ENCODE peak calls at places on chromosomes 12 and 14, in six cellular contexts. T, H, E, G, B and Y are unnamed samples.

GRCh38 chr14:52961060-52961639 is 10.3 kb upstream of the FERMT2 start:
- DNase-seq in T (peak), H (peak), E (peak), G (peak), B (peak), Y (peak)

GRCh38 chr14:68599896-68600620 is 192.8 kb downstream of the ZFP36L1 start:
- DNase-seq in T (no peak), H (no peak), E (no peak), G (no peak), B (no peak), Y (no peak)

GRCh38 chr12:30989754-30990153 is 63.2 kb downstream of the TSPAN11 start:
- DNase-seq in T (peak), H (no peak), E (peak), G (no peak), B (peak), Y (peak)

GRCh38 chr14:91378945-91379932 is 38.4 kb downstream of the CCDC88C start:
- DNase-seq in T (no peak), H (no peak), E (peak), G (no peak), B (no peak), Y (no peak)

GRCh38 chr14:103624860-103625259 is 4.2 kb upstream of the KLC1 start:
- DNase-seq in T (peak), H (peak), E (peak), G (no peak), B (no peak), Y (no peak)

GRCh38 chr14:68787235-68787727 is 5.6 kb downstream of the ZFP36L1 start:
- DNase-seq in T (peak), H (no peak), E (no peak), G (no peak), B (no peak), Y (no peak)

GRCh38 chr12:114656906-114657596 is 26.9 kb downstream of the TBX3 start:
- DNase-seq in T (no peak), H (no peak), E (peak), G (no peak), B (no peak), Y (no peak)

GRCh38 chr12:107983871-107984480 is 145.1 kb upstream of the WSCD2 start:
- DNase-seq in T (no peak), H (no peak), E (no peak), G (no peak), B (no peak), Y (no peak)

GRCh38 chr12:112813836-112814235 is 22.3 kb downstream of the RPH3A start:
- DNase-seq in T (no peak), H (no peak), E (no peak), G (no peak), B (no peak), Y (no peak)

GRCh38 chr12:32549675-32550079 is 129.4 kb upstream of the DNM1L start:
- DNase-seq in T (no peak), H (peak), E (no peak), G (no peak), B (no peak), Y (no peak)

GRCh38 chr14:92356677-92357076 is 33.7 kb downstream of the SLC24A4 start:
- DNase-seq in T (no peak), H (no peak), E (no peak), G (no peak), B (no peak), Y (no peak)

DNA sequence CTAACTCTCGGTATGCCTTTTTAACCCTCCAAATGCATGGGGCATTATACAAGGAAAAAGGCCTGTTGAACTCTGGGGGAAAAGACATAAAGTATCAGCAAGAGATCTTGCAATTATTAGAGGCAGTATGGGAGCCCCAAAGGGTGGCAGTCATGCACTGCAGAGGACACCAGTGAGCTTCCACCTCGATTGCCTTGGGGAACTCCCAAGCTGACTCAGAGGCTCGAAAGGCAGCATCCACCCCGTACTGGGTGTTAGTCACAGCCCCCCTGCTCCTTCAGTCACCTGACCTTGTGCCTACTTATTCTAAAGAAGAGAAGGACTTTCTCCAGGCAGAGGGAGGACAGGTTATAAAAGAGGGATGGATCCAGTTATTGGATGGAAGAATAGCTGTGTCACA is 781.4 kb upstream of the TMEM132C start:
- DNase-seq in T (peak), H (peak), E (no peak), G (no peak), B (no peak), Y (no peak)
- TF ChIP-seq BHLHE40 in T (no peak), H (peak), E (no peak), G (no peak), B (no peak), Y (no peak)

GRCh38 chr12:57637364-57637763 is 4.4 kb upstream of the B4GALNT1 start:
- DNase-seq in T (peak), H (no peak), E (no peak), G (no peak), B (peak), Y (no peak)

GRCh38 chr12:57638096-57638495 is 5.1 kb upstream of the B4GALNT1 start:
- DNase-seq in T (no peak), H (no peak), E (no peak), G (no peak), B (no peak), Y (no peak)

GRCh38 chr12:57641699-57642442 is 8.9 kb upstream of the B4GALNT1 start:
- DNase-seq in T (no peak), H (no peak), E (no peak), G (no peak), B (no peak), Y (no peak)

DNA sequence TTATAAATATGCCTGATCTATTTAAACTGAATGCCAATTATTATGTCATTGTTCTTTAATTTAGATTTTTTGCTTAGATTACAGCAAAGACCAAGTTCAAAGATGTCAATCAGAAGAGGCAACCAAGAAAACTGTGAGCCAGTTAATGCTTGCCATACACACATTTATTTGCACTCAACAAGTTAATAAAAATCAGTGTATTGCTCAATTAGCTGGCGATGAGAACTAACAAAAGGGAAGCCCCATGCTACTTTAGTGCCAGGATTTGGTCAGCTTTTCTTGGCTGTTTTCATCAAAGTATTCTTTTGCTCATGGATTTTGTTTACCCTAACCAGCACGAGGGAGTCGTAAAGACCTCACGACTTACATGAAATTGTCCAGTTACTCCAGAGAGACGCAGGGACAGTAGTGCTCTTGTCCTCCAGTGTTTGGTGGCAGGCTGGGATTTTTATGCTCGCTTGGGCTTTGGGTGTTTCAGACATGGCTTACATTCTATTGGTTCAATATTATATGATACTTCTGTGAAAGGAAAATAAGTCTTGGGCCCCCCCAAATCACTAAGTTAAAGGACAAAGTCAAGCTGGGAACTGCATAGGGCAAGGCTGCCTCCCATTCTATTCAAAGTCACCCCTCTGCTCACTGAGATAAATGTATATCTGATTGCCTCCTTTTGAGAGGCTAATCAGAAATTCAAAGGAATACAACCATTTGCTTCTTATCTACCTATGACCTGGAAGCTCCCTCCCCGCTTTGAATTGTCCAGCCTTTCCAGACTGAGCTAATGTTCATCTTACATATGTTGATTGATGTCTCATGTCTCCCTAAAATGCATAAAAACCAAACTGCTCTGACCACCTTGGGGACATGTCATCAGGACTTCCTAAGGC is 7.4 kb upstream of the B4GALNT1 start:
- DNase-seq in T (no peak), H (no peak), E (no peak), G (no peak), B (no peak), Y (no peak)
- TF ChIP-seq BHLHE40 in T (no peak), H (no peak), E (no peak), G (no peak), B (no peak), Y (no peak)

DNA sequence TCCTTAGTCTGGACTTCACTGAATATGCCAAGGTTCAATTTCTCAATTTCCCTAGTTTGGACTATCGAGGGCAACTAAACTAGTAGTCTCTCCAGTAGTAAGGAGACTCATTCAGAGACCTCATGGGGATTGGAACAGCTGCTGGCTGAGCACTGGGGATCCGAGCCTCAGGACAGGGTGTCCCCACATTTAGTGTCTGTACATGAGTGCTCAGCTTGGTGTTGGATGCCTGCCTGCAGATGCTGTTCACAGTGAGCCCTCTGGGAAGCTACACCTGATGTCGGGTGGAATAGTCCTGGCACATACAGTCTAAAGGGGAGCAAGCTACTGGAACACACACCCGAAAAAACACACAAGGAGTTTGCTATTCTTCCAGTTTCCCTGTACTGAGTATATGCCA is 820 bp upstream of the FGF23 start:
- DNase-seq in T (no peak), H (no peak), E (no peak), G (no peak), B (no peak), Y (no peak)
- TF ChIP-seq BHLHE40 in T (no peak), H (no peak), E (no peak), G (no peak), B (no peak), Y (no peak)

DNA sequence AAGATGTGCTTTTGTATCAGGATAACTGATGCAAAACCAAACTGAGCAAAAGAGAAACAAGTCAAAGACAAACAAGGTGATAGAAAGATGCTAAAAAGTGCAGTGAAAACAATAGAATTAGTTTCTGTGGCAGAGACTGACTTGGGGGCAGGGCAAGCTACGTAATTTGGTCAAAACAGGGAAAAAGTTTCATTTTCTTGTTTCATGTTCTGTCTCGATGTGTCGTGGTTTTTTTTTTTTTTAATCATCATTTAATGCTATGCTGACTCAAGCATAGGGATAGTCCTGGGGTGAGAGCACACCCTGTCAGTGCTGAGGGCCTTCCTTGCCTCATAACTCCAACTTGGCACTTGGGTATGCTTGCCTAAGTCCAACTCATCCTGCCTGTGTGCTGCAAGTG is 144.1 kb upstream of the PTPRQ start:
- DNase-seq in T (no peak), H (no peak), E (no peak), G (peak), B (no peak), Y (no peak)
- TF ChIP-seq BHLHE40 in T (no peak), H (no peak), E (no peak), G (no peak), B (no peak), Y (no peak)

GRCh38 chr14:89349196-89350008 is 67.6 kb downstream of the FOXN3 start:
- DNase-seq in T (peak), H (no peak), E (no peak), G (no peak), B (no peak), Y (no peak)
- TF ChIP-seq BHLHE40 in T (no peak), H (no peak), E (no peak), G (no peak), B (no peak), Y (no peak)

GRCh38 chr12:101552277-101552676 is 42.5 kb upstream of the MYBPC1 start:
- DNase-seq in T (peak), H (peak), E (no peak), G (no peak), B (no peak), Y (no peak)
- TF ChIP-seq BHLHE40 in T (no peak), H (no peak), E (no peak), G (no peak), B (no peak), Y (no peak)

GRCh38 chr14:105192866-105193731 is 12.0 kb upstream of the NUDT14 start:
- DNase-seq in T (no peak), H (peak), E (no peak), G (no peak), B (no peak), Y (no peak)
- TF ChIP-seq BHLHE40 in T (no peak), H (no peak), E (no peak), G (no peak), B (no peak), Y (no peak)

GRCh38 chr12:42761601-42762350 is 172.2 kb upstream of the PRICKLE1 start:
- DNase-seq in T (no peak), H (no peak), E (no peak), G (no peak), B (no peak), Y (no peak)

GRCh38 chr12:42766754-42767153 is 177.2 kb upstream of the PRICKLE1 start:
- DNase-seq in T (no peak), H (no peak), E (no peak), G (no peak), B (no peak), Y (no peak)

GRCh38 chr12:42760550-42760949 is 171.0 kb upstream of the PRICKLE1 start:
- DNase-seq in T (no peak), H (no peak), E (no peak), G (no peak), B (no peak), Y (no peak)

GRCh38 chr12:42762395-42762925 is 172.9 kb upstream of the PRICKLE1 start:
- DNase-seq in T (no peak), H (no peak), E (no peak), G (no peak), B (no peak), Y (no peak)

DNA sequence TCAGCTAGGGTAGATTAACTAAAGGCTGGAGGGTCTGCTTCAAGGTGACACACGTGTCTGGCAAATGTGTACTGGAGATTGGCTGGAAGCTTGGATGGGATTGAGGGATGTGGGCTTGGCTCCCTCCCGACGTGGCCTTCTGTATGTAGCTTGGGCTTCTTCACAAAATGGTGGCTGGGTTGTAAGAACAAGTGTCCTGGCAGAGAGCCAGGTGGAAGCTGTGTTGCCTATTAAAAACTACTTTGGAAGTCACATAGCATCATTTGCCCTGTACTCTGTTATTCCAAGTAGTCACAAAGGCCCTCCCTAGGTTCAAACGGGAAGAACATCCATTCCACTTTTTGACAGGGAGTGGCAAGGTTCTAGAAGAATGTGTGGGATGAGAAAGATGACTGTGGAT is 174.1 kb upstream of the PRICKLE1 start:
- DNase-seq in T (no peak), H (no peak), E (no peak), G (no peak), B (no peak), Y (no peak)
- TF ChIP-seq BHLHE40 in T (no peak), H (no peak), E (no peak), G (no peak), B (no peak), Y (no peak)